ENCODE peak calls at places on chromosomes 6 and 20, in five cellular contexts. W, D, B, A and G are unnamed samples.

GRCh38 chr6:33597551-33598322 is 17.7 kb upstream of the BAK1 start:
- DNase-seq in W (no peak), D (no peak), B (no peak), A (no peak), G (no peak)

GRCh38 chr20:51525241-51526104 is 17.0 kb downstream of the NFATC2 start:
- DNase-seq in W (no peak), D (no peak), B (no peak), A (no peak), G (no peak)

GRCh38 chr20:21125072-21125848 is 622 bp upstream of the KIZ start:
- DNase-seq in W (peak; percentile 55), D (no peak), B (no peak), A (no peak), G (peak; percentile 11)

GRCh38 chr6:142698751-142699150 is 246.2 kb downstream of the HIVEP2 start:
- DNase-seq in W (no peak), D (no peak), B (no peak), A (no peak), G (no peak)

GRCh38 chr20:11216451-11217314 is 542.9 kb upstream of the JAG1 start:
- DNase-seq in W (peak; percentile 64), D (peak; percentile 49), B (no peak), A (no peak), G (no peak)

GRCh38 chr6:118939683-118940082 is 4.7 kb upstream of the MCM9 start:
- DNase-seq in W (no peak), D (no peak), B (no peak), A (no peak), G (no peak)

GRCh38 chr6:170111816-170112582 is 178.9 kb downstream of the DLL1 start:
- DNase-seq in W (no peak), D (no peak), B (no peak), A (no peak), G (no peak)

GRCh38 chr20:38186788-38187221 is 21.7 kb upstream of the TGM2 start:
- DNase-seq in W (peak; percentile 71), D (peak; percentile 47), B (peak; percentile 85), A (no peak), G (no peak)

GRCh38 chr6:13615802-13616140 is 636 bp downstream of the NOL7 start:
- DNase-seq in W (no peak), D (no peak), B (no peak), A (peak; percentile 13), G (peak; percentile 61)

GRCh38 chr20:31602779-31603441 is 2.2 kb upstream of the ID1 start:
- DNase-seq in W (peak; percentile 81), D (peak; percentile 95), B (no peak), A (no peak), G (peak; percentile 68)

GRCh38 chr20:5120189-5120484 is 379 bp upstream of the PCNA start:
- DNase-seq in W (no peak), D (no peak), B (no peak), A (no peak), G (no peak)

GRCh38 chr6:31927242-31927867 is at the start of gene C2:
- DNase-seq in W (no peak), D (no peak), B (no peak), A (no peak), G (no peak)

GRCh38 chr6:41036188-41036587 is 2.8 kb downstream of the UNC5CL start:
- DNase-seq in W (no peak), D (no peak), B (peak; percentile 45), A (no peak), G (no peak)

GRCh38 chr6:129364037-129364436 is 345.9 kb downstream of the ARHGAP18 start:
- DNase-seq in W (no peak), D (no peak), B (no peak), A (no peak), G (no peak)

GRCh38 chr6:34616230-34616591 is 60.1 kb upstream of the SPDEF start:
- DNase-seq in W (no peak), D (no peak), B (no peak), A (no peak), G (no peak)

GRCh38 chr6:83615025-83615999 is 93.6 kb downstream of the SNAP91 start:
- DNase-seq in W (peak; percentile 59), D (peak; percentile 46), B (no peak), A (no peak), G (peak; percentile 7)

GRCh38 chr20:32674362-32674789 is 635 bp upstream of the C20orf203 start:
- DNase-seq in W (peak; percentile 77), D (peak; percentile 48), B (peak; percentile 32), A (peak; percentile 49), G (peak; percentile 81)

GRCh38 chr20:18943542-18943941 is 130.0 kb downstream of the SCP2D1 start:
- DNase-seq in W (no peak), D (no peak), B (no peak), A (no peak), G (no peak)

GRCh38 chr6:128731249-128732165 is 151.4 kb upstream of the LAMA2 start:
- DNase-seq in W (peak; percentile 81), D (peak; percentile 71), B (no peak), A (no peak), G (no peak)

GRCh38 chr20:2871111-2871465 is 2.2 kb upstream of the PTPRA start:
- DNase-seq in W (peak; percentile 60), D (peak; percentile 52), B (no peak), A (no peak), G (no peak)
- H3K4me3 ChIP-seq in W (no peak overlapping the region), D (no peak overlapping the region), B (no peak overlapping the region), A (no peak overlapping the region), G (no peak overlapping the region)

DNA sequence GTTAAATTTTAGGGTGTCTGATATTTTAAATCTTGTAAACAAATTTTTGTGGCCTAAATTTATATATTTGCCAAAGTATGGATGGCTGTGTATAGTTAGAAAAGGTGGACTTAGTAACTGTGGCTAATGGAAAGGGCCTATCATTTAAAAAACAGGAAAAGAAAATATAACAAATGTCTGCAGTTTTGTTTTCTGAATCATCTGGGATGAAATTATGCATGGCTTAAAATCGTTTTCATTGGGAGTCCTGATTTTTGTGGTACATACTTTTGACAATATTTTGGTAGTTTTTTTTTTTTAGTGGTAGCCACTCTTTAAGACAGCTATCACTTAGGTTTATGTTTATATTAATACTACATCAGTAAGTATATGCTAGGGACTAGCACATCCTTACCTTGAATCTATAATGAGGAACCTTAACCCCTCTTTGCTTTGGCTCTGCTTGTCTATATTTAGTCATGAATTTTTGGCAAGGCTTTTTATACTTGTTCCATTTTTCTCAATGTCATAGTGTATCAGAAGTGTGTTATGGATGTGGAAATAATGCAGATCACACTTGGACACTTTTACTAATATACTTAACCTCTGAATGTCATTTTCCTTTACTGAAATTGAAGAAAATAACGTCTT is 5.6 kb downstream of the ARID1B start:
- DNase-seq in W (peak; percentile 62), D (peak; percentile 40), B (no peak), A (no peak), G (no peak)
- H3K4me3 ChIP-seq in W (peak overlapping the region; percentile 61), D (peak overlapping the region; percentile 34), B (no peak overlapping the region), A (peak overlapping the region; percentile 48), G (peak overlapping the region; percentile 79)

GRCh38 chr20:34871966-34872603 is 571 bp downstream of the GGT7 start:
- DNase-seq in W (peak; percentile 5), D (no peak), B (no peak), A (no peak), G (no peak)

GRCh38 chr20:34872604-34873224 is at the start of gene GGT7:
- DNase-seq in W (peak; percentile 57), D (peak; percentile 53), B (peak; percentile 21), A (peak; percentile 75), G (peak; percentile 92)

GRCh38 chr20:34873583-34874093 is 982 bp upstream of the GGT7 start:
- DNase-seq in W (no peak), D (no peak), B (no peak), A (no peak), G (no peak)

GRCh38 chr20:34874094-34874654 is 1.5 kb upstream of the GGT7 start:
- DNase-seq in W (peak; percentile 93), D (peak; percentile 89), B (peak; percentile 52), A (no peak), G (peak; percentile 73)

GRCh38 chr20:34871320-34871926 is 1.2 kb downstream of the GGT7 start:
- DNase-seq in W (no peak), D (no peak), B (no peak), A (no peak), G (no peak)
- H3K4me3 ChIP-seq in W (no peak overlapping the region), D (no peak overlapping the region), B (no peak overlapping the region), A (no peak overlapping the region), G (peak overlapping the region; percentile 63)

GRCh38 chr6:62338477-62338876 is 52.5 kb upstream of the KHDRBS2 start:
- DNase-seq in W (no peak), D (no peak), B (no peak), A (no peak), G (no peak)
- H3K4me3 ChIP-seq in W (no peak overlapping the region), D (no peak overlapping the region), B (no peak overlapping the region), A (no peak overlapping the region), G (no peak overlapping the region)

GRCh38 chr20:36096404-36096799 is 58.1 kb upstream of the EPB41L1 start:
- DNase-seq in W (peak; percentile 64), D (no peak), B (no peak), A (no peak), G (no peak)
- H3K4me3 ChIP-seq in W (no peak overlapping the region), D (no peak overlapping the region), B (no peak overlapping the region), A (no peak overlapping the region), G (no peak overlapping the region)

GRCh38 chr6:3228046-3228671 is 706 bp upstream of the TUBB2B start:
- DNase-seq in W (no peak), D (no peak), B (no peak), A (no peak), G (no peak)
- H3K4me3 ChIP-seq in W (no peak overlapping the region), D (peak overlapping the region; percentile 56), B (peak overlapping the region; percentile 73), A (peak overlapping the region; percentile 20), G (no peak overlapping the region)

DNA sequence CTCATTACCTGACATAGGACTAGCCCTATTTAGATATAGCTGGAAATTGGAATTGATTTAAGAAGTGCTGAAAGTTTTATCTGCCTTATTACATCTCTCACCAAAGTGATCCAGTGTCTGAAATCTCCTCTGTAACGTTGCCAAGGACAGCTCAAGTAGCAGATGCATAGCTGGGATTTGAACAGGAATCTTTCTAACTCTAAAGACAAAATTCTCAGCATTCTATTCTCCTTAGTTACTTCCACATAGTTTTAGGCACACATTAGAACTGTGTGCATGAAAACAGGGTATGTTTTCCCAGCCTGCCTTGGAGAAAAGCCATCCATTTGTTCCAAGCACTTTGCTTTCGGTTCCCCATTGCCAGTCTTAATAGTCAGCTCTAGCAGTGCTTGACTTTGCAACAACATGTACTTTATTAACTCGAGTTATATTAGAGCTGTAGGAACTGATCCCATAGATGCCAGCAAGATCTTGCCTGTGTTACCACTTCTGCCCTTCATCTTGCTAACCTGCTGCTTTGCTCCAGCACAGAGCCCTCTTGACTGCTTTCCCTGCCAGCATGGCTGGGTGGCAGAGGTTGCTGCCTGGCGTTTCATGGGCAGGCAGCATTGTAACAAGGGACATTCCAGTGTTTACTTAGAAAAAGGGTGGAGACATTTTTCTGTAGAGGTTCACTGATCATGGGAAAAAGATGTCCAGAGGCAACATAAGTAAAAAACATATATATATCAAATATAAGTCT is 56.1 kb upstream of the STMND1 start:
- DNase-seq in W (peak; percentile 44), D (peak; percentile 52), B (no peak), A (no peak), G (no peak)
- H3K4me3 ChIP-seq in W (no peak overlapping the region), D (no peak overlapping the region), B (no peak overlapping the region), A (no peak overlapping the region), G (no peak overlapping the region)

DNA sequence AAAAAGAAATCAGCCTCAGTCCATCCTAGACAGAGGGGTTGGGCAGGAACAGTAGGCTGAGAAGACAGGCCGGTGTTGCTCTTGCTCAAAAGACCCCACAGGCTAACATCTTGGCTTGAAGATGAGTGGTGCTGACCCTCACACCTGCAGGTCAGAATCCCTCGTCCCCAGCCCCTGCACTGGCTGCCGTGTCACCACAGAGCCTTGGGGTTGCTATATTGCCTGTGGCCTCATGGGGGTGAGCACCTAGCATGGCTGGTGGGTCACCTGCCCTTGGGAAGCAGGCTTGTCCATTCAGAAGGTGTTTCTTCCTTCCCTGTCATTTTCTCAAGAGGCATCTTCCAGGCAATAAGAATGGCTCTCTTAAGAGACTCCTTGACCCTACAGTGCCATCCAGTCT is 7.7 kb downstream of the SLC22A16 start:
- DNase-seq in W (no peak), D (no peak), B (no peak), A (no peak), G (no peak)
- H3K4me3 ChIP-seq in W (no peak overlapping the region), D (no peak overlapping the region), B (no peak overlapping the region), A (no peak overlapping the region), G (no peak overlapping the region)